ENCODE peak calls at places on chromosome 20, in four cellular contexts. V is SK-N-SH, Y is GM12878, U is K562. G is an unnamed sample.

GRCh38 chr20:47232518-47232917 is 124.0 kb downstream of the ZMYND8 start:
- DNase-seq in V (no peak), Y (no peak), U (no peak), G (no peak)

GRCh38 chr20:13243826-13244376 is 22.8 kb downstream of the ISM1 start:
- DNase-seq in V (no peak), Y (no peak), U (no peak), G (peak)

GRCh38 chr20:46135856-46136633 is 17.9 kb downstream of the CD40 start:
- DNase-seq in V (no peak), Y (no peak), U (no peak), G (no peak)

GRCh38 chr20:17619351-17620093 is 49.6 kb downstream of the DSTN start:
- DNase-seq in V (peak), Y (no peak), U (no peak), G (no peak)

GRCh38 chr20:41991412-41991811 is 373.2 kb upstream of the CHD6 start:
- DNase-seq in V (no peak), Y (no peak), U (no peak), G (no peak)

GRCh38 chr20:36234771-36235320 is 1.4 kb upstream of the AAR2 start:
- DNase-seq in V (no peak), Y (no peak), U (peak), G (no peak)

GRCh38 chr20:44422083-44422482 is 53.6 kb upstream of the TTPAL start:
- DNase-seq in V (no peak), Y (no peak), U (no peak), G (no peak)

GRCh38 chr20:46220808-46221207 is 87.5 kb downstream of the CDH22 start:
- DNase-seq in V (peak), Y (no peak), U (peak), G (no peak)

GRCh38 chr20:45268531-45268930 is 14.2 kb upstream of the SLPI start:
- DNase-seq in V (no peak), Y (no peak), U (no peak), G (no peak)

GRCh38 chr20:63777614-63778013 is 38.0 kb downstream of the SLC2A4RG start:
- DNase-seq in V (no peak), Y (no peak), U (no peak), G (no peak)

GRCh38 chr20:45523833-45524232 is 8.4 kb upstream of the SPINT3 start:
- DNase-seq in V (no peak), Y (no peak), U (no peak), G (no peak)

GRCh38 chr20:16930656-16931055 is 182.5 kb downstream of the OTOR start:
- DNase-seq in V (no peak), Y (no peak), U (no peak), G (no peak)

GRCh38 chr20:46004813-46005505 is 3.7 kb upstream of the MMP9 start:
- DNase-seq in V (no peak), Y (no peak), U (no peak), G (no peak)

GRCh38 chr20:45850926-45851325 is 6.3 kb downstream of the ACOT8 start:
- DNase-seq in V (no peak), Y (no peak), U (peak), G (no peak)

GRCh38 chr20:61251529-61252393 is at the start of gene CDH4:
- DNase-seq in V (peak), Y (no peak), U (no peak), G (peak)

GRCh38 chr20:25011831-25012241 is 19.3 kb upstream of the APMAP start:
- DNase-seq in V (no peak), Y (no peak), U (no peak), G (no peak)

GRCh38 chr20:57545927-57546662 is 14.8 kb upstream of the PCK1 start:
- DNase-seq in V (no peak), Y (no peak), U (no peak), G (no peak)

GRCh38 chr20:3084986-3085360 is 449 bp upstream of the AVP start:
- DNase-seq in V (no peak), Y (no peak), U (peak), G (no peak)

GRCh38 chr20:35291654-35292503 is at the start of gene FAM83C:
- DNase-seq in V (no peak), Y (no peak), U (no peak), G (no peak)

GRCh38 chr20:7980332-7981046 is 39.1 kb downstream of the TMX4 start:
- DNase-seq in V (peak), Y (no peak), U (peak), G (peak)

GRCh38 chr20:20497242-20497985 is 129.5 kb downstream of the INSM1 start:
- DNase-seq in V (no peak), Y (no peak), U (no peak), G (no peak)

GRCh38 chr20:31573555-31574295 is 31.4 kb upstream of the ID1 start:
- DNase-seq in V (no peak), Y (no peak), U (peak), G (no peak)

GRCh38 chr20:25683050-25683449 is 13.6 kb downstream of the ZNF337 start:
- DNase-seq in V (no peak), Y (no peak), U (no peak), G (no peak)

GRCh38 chr20:32348207-32348606 is 9.9 kb upstream of the ASXL1 start:
- DNase-seq in V (no peak), Y (no peak), U (no peak), G (no peak)

GRCh38 chr20:14644698-14645097 is 307.3 kb upstream of the FLRT3 start:
- DNase-seq in V (no peak), Y (no peak), U (no peak), G (no peak)

GRCh38 chr20:22430154-22430745 is 154.1 kb downstream of the FOXA2 start:
- DNase-seq in V (no peak), Y (no peak), U (peak), G (peak)

GRCh38 chr20:61927826-61928541 is 137.7 kb downstream of the TAF4 start:
- DNase-seq in V (no peak), Y (no peak), U (no peak), G (no peak)

DNA sequence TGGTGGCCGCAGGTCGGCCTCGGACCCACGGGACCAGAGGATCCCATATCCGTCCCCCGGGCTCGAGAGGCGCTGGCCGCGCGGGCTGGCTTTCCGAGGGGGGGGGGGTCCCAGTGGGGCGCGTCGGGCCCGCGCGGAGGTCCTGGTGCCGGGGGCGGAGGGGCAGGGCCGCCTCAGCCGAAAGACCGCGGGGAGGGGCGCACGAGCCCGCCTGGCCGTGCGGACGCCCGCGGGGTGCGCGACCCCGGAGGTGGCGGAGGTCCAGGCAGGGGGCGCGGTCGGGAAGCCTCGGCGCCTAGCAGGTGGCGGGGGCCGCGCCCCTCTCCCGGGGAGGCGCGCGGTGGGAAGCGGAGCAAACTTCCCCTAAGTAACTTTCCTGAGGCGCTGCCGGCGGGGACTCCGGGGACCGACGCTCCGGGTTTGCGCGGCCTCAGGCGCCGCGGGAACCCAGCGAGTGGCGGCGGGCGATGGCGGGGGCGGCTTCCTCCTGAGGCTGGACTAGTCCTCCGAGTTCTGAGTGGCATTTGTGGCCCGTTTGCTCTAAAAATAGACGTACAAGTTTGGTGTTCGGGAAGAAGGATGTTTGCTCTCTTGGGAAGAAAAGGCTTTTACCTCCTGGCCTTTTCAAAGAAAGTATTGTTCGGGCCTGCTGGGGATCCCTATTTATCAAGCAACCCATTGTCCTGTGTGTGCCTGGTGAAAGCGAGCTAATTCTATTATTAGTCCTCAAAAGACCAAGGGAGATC is 26.4 kb upstream of the BTBD3 start:
- DNase-seq in V (peak), Y (no peak), U (peak), G (peak)
- TF ChIP-seq RCOR1 in V (no peak), Y (no peak), U (no peak), G (no peak)

DNA sequence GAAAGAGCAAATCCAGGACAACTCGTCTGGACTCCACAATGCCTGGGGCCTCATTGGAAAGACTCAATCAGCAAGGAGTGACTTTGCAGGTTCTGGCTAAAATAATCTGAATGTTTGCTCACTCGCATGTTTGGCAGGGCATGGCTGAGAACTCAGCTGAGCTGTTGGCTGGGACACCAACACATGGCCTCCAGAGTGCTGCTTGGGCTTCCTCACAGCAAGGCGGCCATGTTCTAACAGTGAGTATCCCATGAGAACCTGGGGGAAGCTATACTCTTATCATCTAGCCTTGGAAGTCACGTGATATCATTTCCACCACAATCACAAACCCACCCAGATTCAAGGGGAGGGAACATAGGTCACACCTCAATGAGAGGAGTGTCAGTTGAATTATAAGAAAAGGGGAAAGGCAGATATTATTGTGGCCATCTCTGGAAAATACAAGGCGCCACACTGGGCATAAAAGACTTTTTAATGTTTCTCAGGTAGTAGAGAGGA is 23.1 kb upstream of the SHLD1 start:
- DNase-seq in V (no peak), Y (no peak), U (no peak), G (peak)
- TF ChIP-seq MAX in V (no peak), Y (no peak), U (no peak), G (no peak)

DNA sequence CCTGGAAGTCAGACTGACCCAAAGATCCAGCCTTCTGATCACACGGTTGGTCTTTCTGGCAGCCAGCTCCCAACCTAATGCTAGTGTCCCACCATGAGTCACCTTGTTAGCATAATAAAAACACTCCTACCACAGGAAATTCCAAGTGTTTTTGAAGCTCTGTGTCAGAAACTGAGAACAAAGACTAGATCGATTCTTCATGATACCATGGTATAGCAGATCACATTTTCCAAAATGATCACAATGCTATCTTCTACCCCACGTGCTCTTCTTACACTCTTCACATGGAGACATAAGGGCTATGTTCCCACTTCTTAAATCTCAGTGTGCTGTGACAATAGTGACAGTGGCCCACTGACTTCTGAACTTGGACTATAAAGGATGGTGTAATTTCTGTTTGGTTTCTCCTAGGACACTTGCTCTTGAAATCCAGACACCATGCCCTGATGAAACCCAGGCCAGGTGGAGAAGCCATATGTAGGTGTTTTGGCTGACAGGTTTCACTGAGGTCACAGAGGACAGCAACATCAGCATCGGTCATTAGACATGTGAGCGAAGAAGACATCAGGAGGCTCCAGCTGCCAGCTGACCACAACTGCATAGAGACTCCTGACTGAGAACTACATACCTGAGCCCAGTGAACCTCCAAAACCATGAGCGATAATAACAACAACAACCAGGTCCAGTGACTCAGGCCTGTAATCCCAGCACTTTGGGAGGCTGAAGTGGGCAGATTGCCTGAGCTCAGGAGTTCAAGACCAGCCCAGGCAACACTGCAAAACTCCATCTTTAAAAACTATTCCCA is 57.5 kb downstream of the MKKS start:
- DNase-seq in V (no peak), Y (no peak), U (no peak), G (no peak)
- TF ChIP-seq RCOR1 in V (no peak), Y (no peak), U (no peak), G (no peak)

GRCh38 chr20:51811040-51811351 is 8.7 kb upstream of the SALL4 start:
- DNase-seq in V (no peak), Y (no peak), U (no peak), G (no peak)
- TF ChIP-seq MAX in V (no peak), Y (no peak), U (no peak), G (no peak)

GRCh38 chr20:33666293-33667244 is at the start of gene ACTL10:
- DNase-seq in V (peak), Y (peak), U (peak), G (no peak)
- TF ChIP-seq RCOR1 in V (no peak), Y (no peak), U (no peak), G (no peak)

GRCh38 chr20:402496-402885 is 5.6 kb upstream of the RBCK1 start:
- DNase-seq in V (no peak), Y (no peak), U (no peak), G (no peak)
- TF ChIP-seq MAX in V (no peak), Y (no peak), U (no peak), G (no peak)

GRCh38 chr20:49825521-49826033 is 12.9 kb downstream of the SLC9A8 start:
- DNase-seq in V (no peak), Y (no peak), U (no peak), G (no peak)

GRCh38 chr20:49821381-49821780 is 8.8 kb downstream of the SLC9A8 start:
- DNase-seq in V (no peak), Y (no peak), U (no peak), G (no peak)

GRCh38 chr20:49823152-49823847 is 10.7 kb downstream of the SLC9A8 start:
- DNase-seq in V (no peak), Y (peak), U (no peak), G (no peak)

GRCh38 chr20:49821850-49822249 is 9.2 kb downstream of the SLC9A8 start:
- DNase-seq in V (no peak), Y (no peak), U (no peak), G (no peak)

GRCh38 chr20:49824206-49824605 is 11.6 kb downstream of the SLC9A8 start:
- DNase-seq in V (no peak), Y (no peak), U (no peak), G (no peak)
- TF ChIP-seq RCOR1 in V (no peak), Y (no peak), U (no peak), G (no peak)

DNA sequence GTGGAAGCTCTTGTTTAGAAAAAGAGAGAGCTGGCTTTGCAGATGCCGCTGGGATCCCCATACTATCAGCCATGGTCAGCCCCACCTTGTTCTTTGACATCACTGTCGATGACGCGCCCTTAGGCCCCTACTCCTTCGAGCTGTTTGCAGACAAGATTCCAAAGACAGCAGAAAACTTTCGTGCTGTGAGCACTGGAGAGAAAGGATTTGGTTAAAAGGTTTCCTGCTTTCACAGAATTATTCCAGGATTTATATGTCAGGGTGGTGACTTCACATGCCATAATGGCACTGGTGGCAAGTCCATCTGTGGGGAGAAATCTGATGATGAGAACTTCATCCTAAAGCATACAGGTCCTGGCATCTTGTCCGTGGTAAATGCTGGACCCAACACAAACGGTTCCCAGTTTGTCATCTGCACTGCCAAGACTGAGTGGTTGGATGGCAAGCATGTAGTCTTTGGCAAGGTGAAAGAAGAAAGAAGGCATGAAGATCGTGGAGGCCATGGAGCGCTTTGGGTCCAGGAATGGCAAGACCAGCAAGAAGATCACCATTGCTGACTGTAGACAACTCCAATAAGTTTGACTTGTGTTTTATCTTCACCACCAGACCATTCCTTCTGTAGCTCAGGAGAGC is 2.4 kb upstream of the BLCAP start:
- DNase-seq in V (no peak), Y (no peak), U (no peak), G (no peak)
- TF ChIP-seq MAX in V (no peak), Y (no peak), U (no peak), G (no peak)

DNA sequence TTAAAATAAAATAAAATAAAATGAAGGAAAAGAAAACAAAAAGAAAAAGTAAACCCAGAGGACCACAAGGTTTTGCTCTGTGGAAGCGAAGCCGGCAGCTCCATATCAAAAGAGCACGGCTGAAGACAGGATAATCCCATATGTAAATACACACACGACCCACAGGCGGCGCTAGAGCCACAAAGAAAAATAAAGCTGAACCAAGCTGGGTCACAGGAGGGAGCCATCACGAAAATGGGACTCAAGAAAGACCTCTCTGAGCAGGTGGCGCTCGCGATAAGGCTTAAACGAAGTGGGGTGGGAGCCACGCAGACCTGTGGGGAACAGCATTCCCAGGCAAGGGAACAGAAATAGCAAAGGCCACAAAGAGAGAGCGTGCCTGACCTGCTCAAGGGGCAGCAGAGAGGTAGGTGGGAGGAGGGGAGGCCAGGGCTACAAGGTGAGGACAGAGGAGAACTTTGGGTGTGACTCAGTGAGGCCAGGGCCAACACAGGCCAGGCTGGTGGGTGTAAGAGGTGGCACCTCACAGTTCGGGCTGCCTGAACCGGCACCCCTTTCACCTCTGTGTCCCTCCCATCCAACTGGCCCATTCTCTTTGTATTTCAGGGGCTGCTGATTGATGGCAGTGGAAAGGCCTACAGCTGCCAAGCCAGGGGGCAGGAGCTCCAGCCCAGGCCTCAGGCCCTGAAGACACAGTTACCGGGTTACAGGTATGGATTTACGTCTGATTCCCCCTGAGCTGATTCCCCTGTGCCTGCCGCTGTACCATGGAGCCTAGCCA is 26.0 kb downstream of the PTGIS start:
- DNase-seq in V (peak), Y (peak), U (peak), G (peak)
- TF ChIP-seq RCOR1 in V (peak), Y (no peak), U (no peak), G (no peak)

DNA sequence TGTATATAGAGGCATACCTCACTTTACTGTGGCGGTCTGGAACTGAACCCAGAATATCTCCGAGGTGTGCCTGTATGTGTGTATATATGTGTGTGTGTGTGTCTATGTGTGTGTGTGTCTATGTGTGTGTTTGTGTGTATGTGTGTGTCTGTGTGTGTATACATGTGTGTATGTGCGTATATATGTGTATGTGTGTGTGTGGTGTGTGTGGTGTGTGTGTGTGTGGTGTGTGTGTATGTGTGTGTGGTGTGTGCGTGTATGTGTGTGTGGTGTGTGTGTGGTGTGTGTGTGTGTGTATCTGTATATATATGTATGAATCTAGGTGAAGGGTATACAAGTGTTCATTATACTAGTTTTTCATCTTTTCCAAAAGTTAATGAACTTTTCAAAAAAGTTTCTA is 4.2 kb upstream of the NPEPL1 start:
- DNase-seq in V (no peak), Y (no peak), U (no peak), G (no peak)
- TF ChIP-seq MAX in V (no peak), Y (no peak), U (no peak), G (no peak)

G was measured in A549.